ENCODE peak calls at places on chromosomes 5 and 9, in five cellular contexts. A, Y, O, Z and C are unnamed samples.

GRCh38 chr5:154390096-154390495 is 55.7 kb upstream of the SAP30L start:
- DNase-seq in A (no peak), Y (no peak), O (no peak), Z (no peak), C (no peak)

GRCh38 chr9:19028835-19029451 is 4.1 kb downstream of the SAXO1 start:
- DNase-seq in A (peak; percentile 61), Y (peak; percentile 81), O (peak; percentile 76), Z (no peak), C (peak; percentile 64)

GRCh38 chr5:53557386-53557785 is 3.1 kb upstream of the NDUFS4 start:
- DNase-seq in A (no peak), Y (no peak), O (peak; percentile 6), Z (no peak), C (no peak)

GRCh38 chr9:130144703-130145102 is 27.5 kb upstream of the NCS1 start:
- DNase-seq in A (no peak), Y (no peak), O (no peak), Z (no peak), C (no peak)

GRCh38 chr5:57072218-57072892 is 101.5 kb upstream of the GPBP1 start:
- DNase-seq in A (no peak), Y (peak; percentile 13), O (no peak), Z (no peak), C (peak; percentile 59)

GRCh38 chr5:164184158-164184557 is 678.7 kb downstream of the MAT2B start:
- DNase-seq in A (no peak), Y (no peak), O (no peak), Z (peak; percentile 45), C (peak; percentile 41)

GRCh38 chr5:143955140-143955539 is 143.2 kb downstream of the HMHB1 start:
- DNase-seq in A (no peak), Y (no peak), O (peak; percentile 44), Z (no peak), C (no peak)

GRCh38 chr5:53487436-53487835 is 7.0 kb downstream of the FST start:
- DNase-seq in A (no peak), Y (no peak), O (no peak), Z (no peak), C (no peak)

GRCh38 chr5:119524461-119524860 is 72.2 kb downstream of the HSD17B4 start:
- DNase-seq in A (no peak), Y (no peak), O (no peak), Z (no peak), C (peak; percentile 3)

GRCh38 chr9:92850898-92851297 is 26.9 kb downstream of the ZNF484 start:
- DNase-seq in A (no peak), Y (no peak), O (no peak), Z (no peak), C (no peak)

GRCh38 chr5:148740966-148741742 is 85.3 kb upstream of the ADRB2 start:
- DNase-seq in A (no peak), Y (peak; percentile 78), O (peak; percentile 74), Z (no peak), C (peak; percentile 33)

GRCh38 chr5:134245692-134246091 is 19.8 kb upstream of the PPP2CA start:
- DNase-seq in A (no peak), Y (no peak), O (no peak), Z (no peak), C (no peak)

GRCh38 chr5:134246771-134247329 is 21.0 kb upstream of the PPP2CA start:
- DNase-seq in A (no peak), Y (peak; percentile 95), O (no peak), Z (no peak), C (no peak)

GRCh38 chr5:134247825-134248224 is 22.0 kb upstream of the PPP2CA start:
- DNase-seq in A (peak; percentile 60), Y (no peak), O (no peak), Z (no peak), C (no peak)

GRCh38 chr5:134247411-134247810 is 21.5 kb upstream of the PPP2CA start:
- DNase-seq in A (no peak), Y (peak; percentile 91), O (peak; percentile 89), Z (no peak), C (no peak)

GRCh38 chr5:134245101-134245604 is 19.3 kb upstream of the PPP2CA start:
- DNase-seq in A (peak; percentile 56), Y (peak; percentile 83), O (peak; percentile 67), Z (no peak), C (no peak)
- H4K8ac ChIP-seq in A (no peak overlapping the region), Y (no peak overlapping the region), O (peak overlapping the region; percentile 75), Z (no peak overlapping the region), C (no peak overlapping the region)

GRCh38 chr5:50672663-50673062 is 6.2 kb downstream of the PARP8 start:
- DNase-seq in A (no peak), Y (no peak), O (no peak), Z (no peak), C (no peak)
- H2BK12ac ChIP-seq in A (no peak overlapping the region), Y (no peak overlapping the region), O (no peak overlapping the region), Z (no peak overlapping the region), C (no peak overlapping the region)

GRCh38 chr5:66255702-66256101 is 111.6 kb downstream of the SREK1 start:
- DNase-seq in A (no peak), Y (no peak), O (no peak), Z (no peak), C (no peak)
- H2AFZ ChIP-seq in A (no peak overlapping the region), Y (no peak overlapping the region), O (no peak overlapping the region), Z (no peak overlapping the region), C (no peak overlapping the region)

DNA sequence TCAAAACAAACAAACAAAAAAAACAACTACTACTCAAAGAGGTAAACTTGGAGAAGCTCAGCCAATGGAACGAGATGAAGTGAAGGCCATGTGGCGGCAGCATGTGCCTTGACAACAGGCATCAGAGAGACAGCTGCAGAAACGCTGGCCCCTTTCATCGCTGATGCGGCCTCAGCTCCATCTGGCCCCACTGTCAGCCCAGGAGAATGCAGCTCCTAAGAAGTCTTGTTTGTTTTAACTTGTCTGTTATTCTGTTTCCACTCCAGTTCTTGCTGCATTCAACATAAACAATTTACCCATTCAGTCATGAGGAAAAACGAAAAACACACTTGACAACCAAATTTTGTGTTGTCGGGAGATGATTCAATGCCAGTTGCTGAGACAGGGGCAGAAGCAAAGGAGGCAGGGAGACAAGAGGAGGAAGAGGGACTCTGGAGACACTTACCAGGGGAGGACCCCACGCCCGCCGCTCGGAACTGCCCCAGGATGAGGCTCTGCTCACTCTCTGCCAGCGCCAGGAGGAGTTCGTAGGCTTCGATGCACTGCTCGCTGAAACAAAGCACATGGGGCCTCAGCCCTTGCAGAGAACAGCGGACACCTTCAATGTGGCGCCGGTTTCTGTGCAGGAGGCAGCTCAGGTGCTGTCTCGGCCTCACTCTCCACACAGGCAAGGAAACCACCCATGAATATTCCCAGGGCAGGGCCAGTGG is 91.2 kb downstream of the DCP2 start:
- DNase-seq in A (peak; percentile 24), Y (no peak), O (peak; percentile 91), Z (no peak), C (no peak)
- H4K8ac ChIP-seq in A (no peak overlapping the region), Y (no peak overlapping the region), O (no peak overlapping the region), Z (no peak overlapping the region), C (no peak overlapping the region)

DNA sequence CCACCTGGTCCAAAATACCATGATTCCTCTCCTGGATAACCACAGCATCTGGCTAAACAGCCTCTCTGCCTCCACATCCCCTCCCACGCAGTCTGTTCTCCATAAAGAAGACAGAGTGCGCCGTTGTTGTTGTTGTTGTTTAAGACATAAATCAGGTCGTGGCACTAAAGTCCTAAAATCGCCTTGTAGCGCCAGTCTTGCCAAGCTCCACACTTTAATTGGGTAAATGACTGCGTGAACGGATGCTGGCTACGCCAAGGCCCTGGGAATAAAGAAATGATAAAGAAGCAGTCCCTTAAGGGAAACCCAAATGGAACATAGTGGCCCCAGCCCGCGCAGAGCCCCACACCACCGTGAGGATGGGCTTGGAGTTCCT is 364 bp upstream of the SFXN1 start:
- DNase-seq in A (no peak), Y (no peak), O (no peak), Z (no peak), C (no peak)
- H2BK12ac ChIP-seq in A (no peak overlapping the region), Y (peak overlapping the region; percentile 36), O (no peak overlapping the region), Z (no peak overlapping the region), C (no peak overlapping the region)